ENCODE peak calls at places on chromosomes 1 and 21, in six cellular contexts. V, R, L, T, C and A are unnamed samples.
A peak's percentile ranks its signal among the peaks of the same experiment; 100 is the strongest.

GRCh38 chr1:58861510-58861909 is 77.7 kb upstream of the JUN start:
- DNase-seq in V (no peak), R (no peak), L (peak; percentile 19), T (no peak), C (no peak), A (no peak)

GRCh38 chr1:10686404-10687040 is 109.9 kb downstream of the CASZ1 start:
- DNase-seq in V (no peak), R (no peak), L (no peak), T (peak; percentile 71), C (no peak), A (no peak)

GRCh38 chr1:34904236-34905097 is 25.0 kb downstream of the DLGAP3 start:
- DNase-seq in V (no peak), R (no peak), L (no peak), T (no peak), C (no peak), A (no peak)

GRCh38 chr1:244064621-244065020 is 13.5 kb downstream of the ZBTB18 start:
- DNase-seq in V (no peak), R (no peak), L (no peak), T (no peak), C (no peak), A (no peak)

GRCh38 chr1:30880631-30881155 is 27.9 kb downstream of the SDC3 start:
- DNase-seq in V (no peak), R (no peak), L (no peak), T (no peak), C (no peak), A (no peak)

GRCh38 chr1:219757890-219758289 is 145.0 kb upstream of the ZC3H11B start:
- DNase-seq in V (no peak), R (no peak), L (no peak), T (no peak), C (peak; percentile 56), A (no peak)

GRCh38 chr1:226166341-226166740 is 20.2 kb downstream of the ACBD3 start:
- DNase-seq in V (no peak), R (no peak), L (no peak), T (no peak), C (no peak), A (no peak)

GRCh38 chr21:42598159-42598735 is 55.2 kb upstream of the PDE9A start:
- DNase-seq in V (no peak), R (no peak), L (no peak), T (no peak), C (no peak), A (peak; percentile 52)

GRCh38 chr21:43913928-43914327 is 48.9 kb downstream of the AGPAT3 start:
- DNase-seq in V (no peak), R (no peak), L (no peak), T (no peak), C (peak; percentile 13), A (peak; percentile 26)

GRCh38 chr1:212514782-212515181 is 82.1 kb downstream of the NENF start:
- DNase-seq in V (no peak), R (no peak), L (no peak), T (no peak), C (no peak), A (no peak)

GRCh38 chr21:18801468-18801867 is 397.9 kb upstream of the TMPRSS15 start:
- DNase-seq in V (no peak), R (no peak), L (peak; percentile 0), T (no peak), C (no peak), A (no peak)

GRCh38 chr1:43858324-43858723 is 75.3 kb upstream of the ARTN start:
- DNase-seq in V (no peak), R (peak; percentile 62), L (no peak), T (peak; percentile 27), C (peak; percentile 33), A (no peak)

GRCh38 chr1:75529488-75529887 is 81.4 kb downstream of the SLC44A5 start:
- DNase-seq in V (no peak), R (no peak), L (no peak), T (no peak), C (no peak), A (no peak)

GRCh38 chr21:44881586-44881939 is 8.1 kb upstream of the PTTG1IP start:
- DNase-seq in V (no peak), R (no peak), L (no peak), T (no peak), C (no peak), A (no peak)

GRCh38 chr1:43974443-43975248 is at the start of gene ATP6V0B:
- DNase-seq in V (peak; percentile 91), R (peak; percentile 97), L (peak; percentile 91), T (peak; percentile 84), C (peak; percentile 94), A (peak; percentile 99)

GRCh38 chr1:44084998-44085675 is 33.5 kb upstream of the KLF17 start:
- DNase-seq in V (no peak), R (no peak), L (peak; percentile 31), T (no peak), C (no peak), A (no peak)

GRCh38 chr21:44918581-44919033 is 2.1 kb downstream of the ITGB2 start:
- DNase-seq in V (no peak), R (no peak), L (no peak), T (no peak), C (no peak), A (no peak)

GRCh38 chr1:24300971-24301370 is 18.2 kb upstream of the GRHL3 start:
- DNase-seq in V (no peak), R (no peak), L (no peak), T (no peak), C (no peak), A (no peak)

GRCh38 chr21:26506951-26507350 is 66.1 kb downstream of the CYYR1 start:
- DNase-seq in V (no peak), R (no peak), L (no peak), T (no peak), C (no peak), A (no peak)

GRCh38 chr1:155083865-155084721 is 5.5 kb downstream of the EFNA3 start:
- DNase-seq in V (no peak), R (no peak), L (peak; percentile 74), T (peak; percentile 44), C (peak; percentile 66), A (no peak)

GRCh38 chr21:43902441-43902840 is 37.4 kb downstream of the AGPAT3 start:
- DNase-seq in V (no peak), R (no peak), L (no peak), T (no peak), C (peak; percentile 38), A (no peak)

GRCh38 chr1:147641695-147642592 is 28.4 kb downstream of the ACP6 start:
- DNase-seq in V (peak; percentile 65), R (peak; percentile 60), L (peak; percentile 60), T (peak; percentile 66), C (peak; percentile 70), A (no peak)

GRCh38 chr21:34737115-34737514 is 68.3 kb downstream of the CLIC6 start:
- DNase-seq in V (no peak), R (no peak), L (no peak), T (peak; percentile 49), C (no peak), A (no peak)

GRCh38 chr1:18140411-18140810 is 32.8 kb downstream of the IGSF21 start:
- DNase-seq in V (no peak), R (no peak), L (no peak), T (no peak), C (no peak), A (no peak)

GRCh38 chr1:242787968-242788367 is 263.5 kb upstream of the PLD5 start:
- DNase-seq in V (no peak), R (no peak), L (no peak), T (no peak), C (no peak), A (no peak)

GRCh38 chr1:242788771-242789170 is 264.3 kb upstream of the PLD5 start:
- DNase-seq in V (no peak), R (no peak), L (no peak), T (no peak), C (no peak), A (no peak)

GRCh38 chr1:242784074-242784473 is 259.6 kb upstream of the PLD5 start:
- DNase-seq in V (no peak), R (no peak), L (no peak), T (no peak), C (no peak), A (no peak)

GRCh38 chr1:242784807-242785206 is 260.3 kb upstream of the PLD5 start:
- DNase-seq in V (no peak), R (no peak), L (no peak), T (no peak), C (no peak), A (no peak)
- TF ChIP-seq POLR2A in V (no peak), R (no peak), L (no peak), T (no peak), C (no peak), A (no peak)

GRCh38 chr1:186849824-186850223 is 21.1 kb downstream of the PLA2G4A start:
- DNase-seq in V (no peak), R (no peak), L (no peak), T (no peak), C (no peak), A (no peak)
- H3K27ac ChIP-seq in V (no peak overlapping the region), R (no peak overlapping the region), L (peak overlapping the region; percentile 85), T (no peak overlapping the region), C (no peak overlapping the region), A (no peak overlapping the region)

DNA sequence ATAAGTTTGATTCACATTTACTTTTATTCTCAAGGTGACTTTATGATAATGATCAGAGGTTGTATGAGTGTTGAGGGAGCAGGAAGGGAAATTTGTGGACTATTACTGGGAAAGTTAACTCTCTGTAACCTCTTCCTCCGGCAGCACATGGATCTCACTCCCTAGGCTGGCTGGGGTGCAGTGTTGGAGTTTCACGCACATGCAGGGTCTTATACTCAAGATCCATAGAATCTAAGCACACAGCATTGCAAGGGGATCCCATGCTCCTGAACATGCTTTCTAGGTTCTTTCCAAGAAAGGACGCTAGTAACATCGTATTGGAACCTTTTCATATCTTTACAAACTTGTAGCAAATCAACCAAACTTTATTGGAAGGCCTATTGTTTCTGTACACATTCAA is 757.6 kb upstream of the TPTE start:
- DNase-seq in V (no peak), R (no peak), L (no peak), T (no peak), C (no peak), A (no peak)
- H3K9me3 ChIP-seq in V (no peaks in the 10 kb centered on the region), R (peaks cover 36% of the 10 kb centered on the region), L (no peaks in the 10 kb centered on the region), T (peaks cover 92% of the 10 kb centered on the region), C (no peaks in the 10 kb centered on the region), A (peaks cover 46% of the 10 kb centered on the region)

DNA sequence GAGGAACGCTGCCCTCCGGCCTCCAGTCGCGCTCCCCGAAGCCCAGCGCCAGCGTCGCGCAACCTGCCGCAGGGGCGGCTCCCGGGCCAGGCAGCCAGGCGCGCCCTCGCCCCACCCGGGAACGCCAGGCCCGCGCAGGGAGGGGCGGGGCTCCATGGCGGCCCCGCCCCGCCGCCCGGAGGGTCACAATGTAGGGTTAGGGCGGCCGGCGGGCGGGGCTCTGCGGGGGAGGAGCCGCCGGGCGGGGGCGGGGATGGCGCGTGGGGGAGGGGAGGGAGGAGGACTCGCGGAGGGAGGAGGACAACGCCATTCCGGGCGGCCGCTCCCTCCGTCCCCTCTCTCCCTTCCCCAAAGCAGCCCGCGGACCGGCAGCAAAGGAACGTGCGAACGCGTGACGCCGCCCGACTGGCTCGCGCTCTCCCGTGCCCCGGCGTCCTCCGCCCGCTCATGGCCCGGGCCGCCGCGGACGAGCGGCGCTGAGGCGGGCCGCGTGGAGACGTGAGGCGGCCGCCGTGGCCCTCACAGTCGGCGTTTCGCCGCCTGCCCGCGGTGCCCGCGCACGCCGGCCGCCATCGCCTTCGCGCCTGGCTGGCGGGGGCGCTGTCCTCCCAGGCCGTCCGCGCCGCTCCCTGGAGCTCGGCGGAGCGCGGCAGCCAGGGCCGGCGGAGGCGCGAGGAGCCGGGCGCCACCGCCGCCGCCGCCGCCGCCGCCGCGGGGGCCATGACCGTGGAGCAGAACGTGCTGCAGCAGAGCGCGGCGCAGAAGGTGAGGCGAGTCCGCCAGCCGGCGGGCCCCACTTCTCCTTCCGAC is at the start of gene USP25:
- DNase-seq in V (peak; percentile 97), R (peak; percentile 89), L (peak; percentile 80), T (peak; percentile 68), C (peak; percentile 87), A (peak; percentile 94)
- TF ChIP-seq POLR2A in V (peak; percentile 63), R (peak; percentile 87), L (peak; percentile 89), T (peak; percentile 92), C (peak; percentile 84), A (peak; percentile 32)